ENCODE peak calls at places on chromosomes 2 and 18, in five cellular contexts. I is Caco-2, Q is aorta, U is NCI-H748 treated with DMSO at 0.1 percent for 48 hours, Y is left lung. M is an unnamed sample.

GRCh38 chr2:237279012-237279768 is 134.8 kb downstream of the COL6A3 start:
- DNase-seq in I (no peak), Q (no peak), U (no peak), Y (no peak), M (no peak)

GRCh38 chr2:221343524-221343923 is 228.6 kb downstream of the EPHA4 start:
- DNase-seq in I (no peak), Q (no peak), U (no peak), Y (no peak), M (no peak)

GRCh38 chr2:234275515-234275914 is 221.4 kb downstream of the ARL4C start:
- DNase-seq in I (no peak), Q (no peak), U (no peak), Y (no peak), M (no peak)

GRCh38 chr18:74110983-74111382 is 36.7 kb downstream of the FBXO15 start:
- DNase-seq in I (peak; percentile 2), Q (no peak), U (no peak), Y (no peak), M (no peak)

GRCh38 chr2:26347286-26347865 is 787 bp upstream of the ADGRF3 start:
- DNase-seq in I (no peak), Q (no peak), U (no peak), Y (no peak), M (no peak)

GRCh38 chr2:80467262-80467811 is 162.8 kb upstream of the LRRTM1 start:
- DNase-seq in I (no peak), Q (no peak), U (no peak), Y (no peak), M (no peak)

GRCh38 chr2:3493610-3493997 is 25.7 kb downstream of the ADI1 start:
- DNase-seq in I (peak; percentile 22), Q (peak; percentile 82), U (no peak), Y (no peak), M (peak; percentile 76)

GRCh38 chr18:52670903-52671302 is 330.9 kb downstream of the DCC start:
- DNase-seq in I (peak; percentile 1), Q (no peak), U (peak; percentile 30), Y (no peak), M (no peak)

GRCh38 chr2:237662671-237663093 is 35.3 kb downstream of the LRRFIP1 start:
- DNase-seq in I (peak; percentile 62), Q (peak; percentile 97), U (peak; percentile 98), Y (peak; percentile 95), M (peak; percentile 91)

GRCh38 chr2:27828305-27828704 is 56.8 kb downstream of the MRPL33 start:
- DNase-seq in I (no peak), Q (no peak), U (no peak), Y (no peak), M (no peak)

GRCh38 chr2:12856934-12857660 is 140.4 kb downstream of the TRIB2 start:
- DNase-seq in I (no peak), Q (no peak), U (no peak), Y (no peak), M (no peak)

GRCh38 chr18:46073474-46074331 is 1.6 kb upstream of the PSTPIP2 start:
- DNase-seq in I (peak; percentile 72), Q (no peak), U (peak; percentile 57), Y (no peak), M (no peak)

GRCh38 chr2:149562304-149562703 is 25.3 kb downstream of the MMADHC start:
- DNase-seq in I (no peak), Q (no peak), U (peak; percentile 41), Y (no peak), M (no peak)

GRCh38 chr2:26528870-26529269 is 50.9 kb upstream of the OTOF start:
- DNase-seq in I (no peak), Q (peak; percentile 58), U (no peak), Y (peak; percentile 15), M (no peak)

GRCh38 chr2:53455094-53455493 is 312.5 kb upstream of the CHAC2 start:
- DNase-seq in I (peak; percentile 3), Q (no peak), U (no peak), Y (no peak), M (no peak)

GRCh38 chr18:61308795-61309393 is 24.3 kb upstream of the CDH20 start:
- DNase-seq in I (no peak), Q (no peak), U (no peak), Y (no peak), M (no peak)

GRCh38 chr2:75503048-75503607 is 57.6 kb downstream of the EVA1A start:
- DNase-seq in I (no peak), Q (no peak), U (peak; percentile 20), Y (no peak), M (no peak)

GRCh38 chr2:38148501-38148900 is 72.5 kb upstream of the CYP1B1 start:
- DNase-seq in I (peak; percentile 21), Q (no peak), U (no peak), Y (peak; percentile 56), M (no peak)

GRCh38 chr2:105515581-105516415 is 116.9 kb upstream of the FHL2 start:
- DNase-seq in I (no peak), Q (no peak), U (no peak), Y (peak; percentile 82), M (peak; percentile 83)

GRCh38 chr2:190835303-190835930 is 45.2 kb upstream of the GLS start:
- DNase-seq in I (no peak), Q (peak; percentile 90), U (no peak), Y (peak; percentile 54), M (peak; percentile 58)

GRCh38 chr2:84417453-84417852 is 41.6 kb downstream of the SUCLG1 start:
- DNase-seq in I (no peak), Q (no peak), U (no peak), Y (no peak), M (no peak)

GRCh38 chr2:241506793-241507429 is 1.5 kb downstream of the STK25 start:
- DNase-seq in I (no peak), Q (no peak), U (no peak), Y (no peak), M (peak; percentile 43)